ENCODE peak calls at places on chromosomes 5 and 9, in eight cellular contexts. M is AG04450, C is thoracic aorta, S is A673, Q is right lobe of liver, R is PC-3, U is HCT116, I is mammary epithelial cell. N is an unnamed sample.

GRCh38 chr5:43702815-43703214 is 99.8 kb downstream of the NNT start:
- DNase-seq in M (no peak), C (no peak), S (peak; percentile 80), Q (no peak), R (no peak), U (no peak), I (no peak), N (peak; percentile 71)

GRCh38 chr9:73845539-73845938 is 651.6 kb upstream of the RORB start:
- DNase-seq in M (no peak), C (no peak), S (no peak), Q (no peak), R (no peak), U (no peak), I (no peak), N (no peak)

GRCh38 chr5:2698581-2698980 is 52.9 kb downstream of the IRX2 start:
- DNase-seq in M (no peak), C (no peak), S (no peak), Q (no peak), R (no peak), U (no peak), I (no peak), N (no peak)

GRCh38 chr9:106737516-106737915 is 125.5 kb upstream of the ZNF462 start:
- DNase-seq in M (no peak), C (no peak), S (no peak), Q (no peak), R (no peak), U (no peak), I (no peak), N (no peak)

GRCh38 chr5:88172847-88173758 is 95.5 kb downstream of the TMEM161B start:
- DNase-seq in M (no peak), C (no peak), S (no peak), Q (no peak), R (no peak), U (no peak), I (no peak), N (no peak)

GRCh38 chr5:67206381-67207328 is 10.1 kb upstream of the CD180 start:
- DNase-seq in M (no peak), C (no peak), S (no peak), Q (no peak), R (peak; percentile 97), U (peak; percentile 82), I (peak; percentile 99), N (no peak)

GRCh38 chr9:107948601-107949000 is 459.0 kb upstream of the KLF4 start:
- DNase-seq in M (no peak), C (no peak), S (no peak), Q (no peak), R (no peak), U (no peak), I (no peak), N (no peak)

GRCh38 chr9:112604790-112605189 is 113.1 kb downstream of the INIP start:
- DNase-seq in M (no peak), C (no peak), S (no peak), Q (no peak), R (no peak), U (no peak), I (no peak), N (no peak)

GRCh38 chr5:54774281-54775171 is 210.9 kb downstream of the ESM1 start:
- DNase-seq in M (no peak), C (peak; percentile 71), S (no peak), Q (no peak), R (no peak), U (no peak), I (no peak), N (no peak)

GRCh38 chr5:113989278-113989912 is 372.5 kb upstream of the KCNN2 start:
- DNase-seq in M (no peak), C (no peak), S (no peak), Q (no peak), R (peak; percentile 23), U (no peak), I (peak; percentile 1), N (no peak)

GRCh38 chr9:36222449-36222848 is 31.7 kb downstream of the CLTA start:
- DNase-seq in M (no peak), C (no peak), S (no peak), Q (no peak), R (no peak), U (no peak), I (no peak), N (no peak)

GRCh38 chr9:137455361-137455991 is 3.7 kb downstream of the NSMF start:
- DNase-seq in M (no peak), C (no peak), S (no peak), Q (no peak), R (no peak), U (no peak), I (no peak), N (no peak)

GRCh38 chr9:32603914-32604852 is 31.2 kb upstream of the NDUFB6 start:
- DNase-seq in M (no peak), C (no peak), S (no peak), Q (no peak), R (peak; percentile 91), U (peak; percentile 81), I (peak; percentile 88), N (no peak)

GRCh38 chr5:16819522-16820167 is 116.4 kb downstream of the MYO10 start:
- DNase-seq in M (peak; percentile 29), C (no peak), S (no peak), Q (no peak), R (no peak), U (no peak), I (peak; percentile 37), N (no peak)

GRCh38 chr5:16812911-16813310 is 123.2 kb downstream of the MYO10 start:
- DNase-seq in M (no peak), C (no peak), S (no peak), Q (no peak), R (peak; percentile 99), U (no peak), I (peak; percentile 55), N (no peak)

GRCh38 chr5:16810503-16810854 is 125.6 kb downstream of the MYO10 start:
- DNase-seq in M (no peak), C (no peak), S (no peak), Q (no peak), R (no peak), U (no peak), I (no peak), N (no peak)

GRCh38 chr5:16812448-16812847 is 123.6 kb downstream of the MYO10 start:
- DNase-seq in M (no peak), C (no peak), S (no peak), Q (no peak), R (no peak), U (no peak), I (no peak), N (no peak)

DNA sequence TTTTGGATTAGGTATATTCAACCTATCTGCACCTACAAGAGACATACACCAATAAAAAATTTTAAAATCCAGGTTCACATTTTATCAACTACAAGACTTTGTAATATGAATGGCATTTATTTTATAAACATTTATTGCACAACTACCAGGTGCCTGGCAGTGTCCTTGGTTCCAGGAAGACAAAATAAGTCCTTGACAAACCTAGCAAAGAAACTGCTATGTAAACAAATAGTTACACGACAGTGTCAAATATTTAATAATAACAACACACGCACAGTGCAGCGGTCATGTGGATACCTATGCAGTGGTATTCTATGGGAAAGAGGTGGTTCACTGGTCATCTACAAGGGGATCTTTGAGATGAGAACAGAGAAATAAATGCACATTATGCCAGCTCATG is 120.7 kb downstream of the MYO10 start:
- DNase-seq in M (no peak), C (no peak), S (no peak), Q (no peak), R (peak; percentile 72), U (no peak), I (no peak), N (no peak)
- H3K9me3 ChIP-seq in M (no peaks in the 10 kb centered on the region), C (no peaks in the 10 kb centered on the region), S (no peaks in the 10 kb centered on the region), Q (no peaks in the 10 kb centered on the region), R (no peaks in the 10 kb centered on the region), U (no peaks in the 10 kb centered on the region), I (no peaks in the 10 kb centered on the region), N (no peaks in the 10 kb centered on the region)

GRCh38 chr5:994272-994607 is 14.4 kb upstream of the NKD2 start:
- DNase-seq in M (no peak), C (no peak), S (no peak), Q (no peak), R (no peak), U (no peak), I (no peak), N (no peak)

GRCh38 chr5:988316-988715 is 20.3 kb upstream of the NKD2 start:
- DNase-seq in M (no peak), C (no peak), S (no peak), Q (no peak), R (no peak), U (no peak), I (no peak), N (no peak)

GRCh38 chr5:991472-992267 is 16.9 kb upstream of the NKD2 start:
- DNase-seq in M (no peak), C (no peak), S (no peak), Q (no peak), R (no peak), U (no peak), I (no peak), N (no peak)

GRCh38 chr5:987761-988160 is 20.8 kb upstream of the NKD2 start:
- DNase-seq in M (no peak), C (no peak), S (no peak), Q (no peak), R (no peak), U (no peak), I (no peak), N (no peak)

GRCh38 chr5:989961-990530 is 18.6 kb upstream of the NKD2 start:
- DNase-seq in M (no peak), C (no peak), S (no peak), Q (peak; percentile 73), R (peak; percentile 15), U (no peak), I (no peak), N (peak; percentile 57)
- TF ChIP-seq CTCF in M (no peak), C (no peak), S (no peak), Q (peak; percentile 43), R (peak; percentile 35), U (peak; percentile 20), I (no peak), N (peak; percentile 36)

DNA sequence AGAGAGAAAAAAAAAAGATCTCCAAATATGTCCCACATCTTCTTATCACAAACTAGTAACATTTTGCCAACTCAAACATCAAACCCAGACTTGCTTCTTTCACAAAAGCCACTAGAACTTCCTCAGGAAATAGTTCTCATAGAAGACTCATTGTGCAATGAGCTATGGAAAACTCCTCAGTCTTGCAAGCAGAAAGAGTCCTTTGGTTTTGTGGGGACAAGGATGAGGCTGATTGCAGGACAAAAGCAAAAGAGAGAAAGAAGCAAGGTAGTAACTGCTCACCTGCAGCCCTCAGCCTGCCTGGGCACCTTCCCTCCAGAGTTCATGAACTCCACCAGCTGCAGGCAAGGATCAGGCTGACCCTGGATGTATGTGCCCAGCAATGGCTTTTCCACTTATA is 399.0 kb downstream of the IRX1 start:
- DNase-seq in M (no peak), C (no peak), S (no peak), Q (no peak), R (no peak), U (no peak), I (no peak), N (no peak)
- H3K9me3 ChIP-seq in M (peaks cover 47% of the 10 kb centered on the region), C (peaks cover 6% of the 10 kb centered on the region), S (peaks cover 23% of the 10 kb centered on the region), Q (no peaks in the 10 kb centered on the region), R (peaks cover 23% of the 10 kb centered on the region), U (peaks cover 32% of the 10 kb centered on the region), I (peaks cover 3% of the 10 kb centered on the region), N (no peaks in the 10 kb centered on the region)

DNA sequence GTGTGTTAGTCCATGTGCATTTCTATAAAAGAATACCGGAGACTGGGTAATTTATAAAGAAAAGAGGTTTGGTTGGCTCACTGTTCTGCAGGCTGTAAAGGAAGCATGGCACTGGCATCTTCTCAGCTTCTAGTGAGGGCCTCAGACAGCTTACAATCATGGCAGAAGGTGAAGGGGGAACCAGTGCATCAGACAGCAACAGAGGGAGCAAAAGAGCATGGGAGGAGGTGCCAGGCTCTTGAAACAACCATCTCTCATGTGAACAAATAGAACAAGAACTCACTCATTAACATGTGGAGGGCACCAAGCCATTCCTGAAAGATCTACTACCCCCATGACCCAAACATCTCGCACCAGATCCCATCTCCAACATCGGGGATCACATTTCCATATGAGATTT is 89.2 kb upstream of the IL33 start:
- DNase-seq in M (no peak), C (no peak), S (no peak), Q (no peak), R (no peak), U (no peak), I (no peak), N (no peak)
- TF ChIP-seq CTCF in M (no peak), C (no peak), S (peak; percentile 15), Q (no peak), R (no peak), U (no peak), I (no peak), N (no peak)